ENCODE peak calls at places on chromosome X, in eight cellular contexts. One of them, this sample, is unnamed.

GRCh38 chrX:45208121-45208856 is 7.6 kb upstream of the DIPK2B start:
- DNase-seq in kidney: no peak
- DNase-seq in H1: no peak
- DNase-seq in cardiac fibroblast: peak
- DNase-seq in left lung: no peak
- DNase-seq in heart left ventricle: no peak
- DNase-seq in colonic mucosa: no peak
- DNase-seq in astrocyte: no peak
- DNase-seq in this sample: no peak

GRCh38 chrX:136193771-136194170 is 46.4 kb downstream of the FHL1 start:
- DNase-seq in kidney: no peak
- DNase-seq in left lung: no peak
- DNase-seq in cardiac fibroblast: no peak
- DNase-seq in colonic mucosa: no peak
- DNase-seq in astrocyte: no peak
- DNase-seq in heart left ventricle: no peak
- DNase-seq in H1: no peak
- DNase-seq in this sample: no peak

GRCh38 chrX:8820910-8821527 is 19.8 kb upstream of the FAM9A start:
- DNase-seq in astrocyte: no peak
- DNase-seq in cardiac fibroblast: no peak
- DNase-seq in H1: peak
- DNase-seq in left lung: no peak
- DNase-seq in kidney: no peak
- DNase-seq in heart left ventricle: no peak
- DNase-seq in colonic mucosa: no peak
- DNase-seq in this sample: no peak

GRCh38 chrX:11472381-11472780 is 179.2 kb downstream of the AMELX start:
- DNase-seq in heart left ventricle: no peak
- DNase-seq in colonic mucosa: no peak
- DNase-seq in astrocyte: no peak
- DNase-seq in left lung: no peak
- DNase-seq in kidney: no peak
- DNase-seq in H1: no peak
- DNase-seq in cardiac fibroblast: peak
- DNase-seq in this sample: no peak

GRCh38 chrX:40402771-40403533 is 177.8 kb upstream of the ATP6AP2 start:
- DNase-seq in H1: no peak
- DNase-seq in colonic mucosa: peak
- DNase-seq in heart left ventricle: no peak
- DNase-seq in left lung: no peak
- DNase-seq in kidney: no peak
- DNase-seq in cardiac fibroblast: peak
- DNase-seq in astrocyte: peak
- DNase-seq in this sample: no peak

GRCh38 chrX:38305971-38306370 is 21.3 kb downstream of the RPGR start:
- DNase-seq in H1: no peak
- DNase-seq in colonic mucosa: no peak
- DNase-seq in heart left ventricle: no peak
- DNase-seq in left lung: no peak
- DNase-seq in astrocyte: no peak
- DNase-seq in cardiac fibroblast: peak
- DNase-seq in kidney: no peak
- DNase-seq in this sample: no peak

GRCh38 chrX:12951590-12951965 is 23.3 kb upstream of the TMSB4X start:
- DNase-seq in astrocyte: no peak
- DNase-seq in left lung: no peak
- DNase-seq in colonic mucosa: no peak
- DNase-seq in heart left ventricle: no peak
- DNase-seq in cardiac fibroblast: no peak
- DNase-seq in kidney: no peak
- DNase-seq in H1: no peak
- DNase-seq in this sample: no peak

GRCh38 chrX:75673468-75673867 is 111.6 kb downstream of the MAGEE2 start:
- DNase-seq in cardiac fibroblast: no peak
- DNase-seq in H1: no peak
- DNase-seq in colonic mucosa: no peak
- DNase-seq in astrocyte: no peak
- DNase-seq in heart left ventricle: no peak
- DNase-seq in left lung: peak
- DNase-seq in kidney: no peak
- DNase-seq in this sample: no peak

GRCh38 chrX:9114245-9114644 is 80.3 kb upstream of the FAM9B start:
- DNase-seq in astrocyte: no peak
- DNase-seq in cardiac fibroblast: no peak
- DNase-seq in heart left ventricle: no peak
- DNase-seq in kidney: no peak
- DNase-seq in colonic mucosa: no peak
- DNase-seq in H1: no peak
- DNase-seq in left lung: no peak
- DNase-seq in this sample: no peak

GRCh38 chrX:11401966-11402365 is 108.8 kb downstream of the AMELX start:
- DNase-seq in colonic mucosa: no peak
- DNase-seq in H1: no peak
- DNase-seq in left lung: no peak
- DNase-seq in cardiac fibroblast: peak
- DNase-seq in astrocyte: no peak
- DNase-seq in kidney: no peak
- DNase-seq in heart left ventricle: no peak
- DNase-seq in this sample: no peak

GRCh38 chrX:111568356-111568755 is 56.9 kb downstream of the SERTM2 start:
- DNase-seq in colonic mucosa: no peak
- DNase-seq in astrocyte: no peak
- DNase-seq in left lung: no peak
- DNase-seq in H1: no peak
- DNase-seq in kidney: no peak
- DNase-seq in cardiac fibroblast: peak
- DNase-seq in heart left ventricle: no peak
- DNase-seq in this sample: no peak

GRCh38 chrX:134554291-134554690 is 94.3 kb downstream of the HPRT1 start:
- DNase-seq in H1: no peak
- DNase-seq in colonic mucosa: no peak
- DNase-seq in left lung: no peak
- DNase-seq in kidney: no peak
- DNase-seq in astrocyte: no peak
- DNase-seq in cardiac fibroblast: no peak
- DNase-seq in heart left ventricle: no peak
- DNase-seq in this sample: no peak

GRCh38 chrX:149541521-149542047 is 772 bp downstream of the EOLA1 start:
- DNase-seq in colonic mucosa: no peak
- DNase-seq in H1: no peak
- DNase-seq in cardiac fibroblast: peak
- DNase-seq in kidney: peak
- DNase-seq in heart left ventricle: no peak
- DNase-seq in left lung: no peak
- DNase-seq in astrocyte: no peak
- DNase-seq in this sample: no peak

GRCh38 chrX:34560180-34560579 is 96.9 kb downstream of the TMEM47 start:
- DNase-seq in cardiac fibroblast: no peak
- DNase-seq in left lung: no peak
- DNase-seq in astrocyte: no peak
- DNase-seq in H1: no peak
- DNase-seq in kidney: no peak
- DNase-seq in heart left ventricle: no peak
- DNase-seq in colonic mucosa: no peak
- DNase-seq in this sample: no peak

GRCh38 chrX:4841216-4841745 is 1127.8 kb upstream of the PRKX start:
- DNase-seq in kidney: no peak
- DNase-seq in colonic mucosa: no peak
- DNase-seq in heart left ventricle: no peak
- DNase-seq in left lung: no peak
- DNase-seq in H1: no peak
- DNase-seq in astrocyte: no peak
- DNase-seq in cardiac fibroblast: no peak
- DNase-seq in this sample: no peak

GRCh38 chrX:45801554-45801953 is 600.9 kb upstream of the DIPK2B start:
- DNase-seq in cardiac fibroblast: peak
- DNase-seq in kidney: no peak
- DNase-seq in heart left ventricle: no peak
- DNase-seq in astrocyte: no peak
- DNase-seq in left lung: no peak
- DNase-seq in colonic mucosa: no peak
- DNase-seq in H1: no peak
- DNase-seq in this sample: no peak

GRCh38 chrX:129979207-129979920 is 3.1 kb upstream of the BCORL1 start:
- DNase-seq in H1: no peak
- DNase-seq in kidney: peak
- DNase-seq in cardiac fibroblast: no peak
- DNase-seq in heart left ventricle: no peak
- DNase-seq in astrocyte: no peak
- DNase-seq in colonic mucosa: peak
- DNase-seq in left lung: no peak
- DNase-seq in this sample: no peak
- H3K4me3 ChIP-seq in H1: no peak
- H3K4me3 ChIP-seq in kidney: no peak
- H3K4me3 ChIP-seq in cardiac fibroblast: no peak
- H3K4me3 ChIP-seq in heart left ventricle: no peak
- H3K4me3 ChIP-seq in astrocyte: no peak
- H3K4me3 ChIP-seq in colonic mucosa: no peak
- H3K4me3 ChIP-seq in left lung: peak
- H3K4me3 ChIP-seq in this sample: no peak

DNA sequence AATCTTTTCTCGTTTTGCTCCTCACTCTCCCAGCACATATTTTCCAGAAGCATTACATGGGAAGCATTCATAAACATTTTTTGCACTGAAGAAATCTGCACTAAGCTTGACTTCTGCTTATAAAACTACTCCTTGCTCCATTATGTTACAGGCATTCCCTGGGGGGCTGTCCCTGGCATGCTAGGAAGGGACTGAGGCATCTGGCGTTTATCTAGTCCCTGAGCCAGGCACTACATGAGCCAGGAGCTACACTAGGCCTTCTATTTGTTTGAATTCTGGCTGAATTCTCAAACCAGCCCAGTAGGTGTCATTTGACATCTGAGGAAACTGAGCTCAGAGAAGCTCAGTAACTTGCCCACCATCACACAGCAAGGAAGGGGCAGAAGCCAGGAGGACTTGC is 43.3 kb downstream of the NHSL2 start:
- DNase-seq in H1: no peak
- DNase-seq in heart left ventricle: no peak
- DNase-seq in left lung: no peak
- DNase-seq in kidney: no peak
- DNase-seq in cardiac fibroblast: no peak
- DNase-seq in colonic mucosa: no peak
- DNase-seq in astrocyte: no peak
- DNase-seq in this sample: no peak
- TF ChIP-seq CTCF in H1: no peak
- TF ChIP-seq CTCF in heart left ventricle: no peak
- TF ChIP-seq CTCF in left lung: no peak
- TF ChIP-seq CTCF in kidney: no peak
- TF ChIP-seq CTCF in cardiac fibroblast: no peak
- TF ChIP-seq CTCF in colonic mucosa: no peak
- TF ChIP-seq CTCF in astrocyte: no peak
- TF ChIP-seq CTCF in this sample: no peak

GRCh38 chrX:139692908-139693307 is 15.1 kb downstream of the MCF2 start:
- DNase-seq in heart left ventricle: no peak
- DNase-seq in left lung: no peak
- DNase-seq in H1: no peak
- DNase-seq in cardiac fibroblast: no peak
- DNase-seq in kidney: no peak
- DNase-seq in astrocyte: no peak
- DNase-seq in colonic mucosa: no peak
- DNase-seq in this sample: no peak

GRCh38 chrX:139691843-139692505 is 16.0 kb downstream of the MCF2 start:
- DNase-seq in colonic mucosa: no peak
- DNase-seq in left lung: no peak
- DNase-seq in astrocyte: no peak
- DNase-seq in H1: no peak
- DNase-seq in cardiac fibroblast: peak
- DNase-seq in kidney: peak
- DNase-seq in heart left ventricle: no peak
- DNase-seq in this sample: no peak

GRCh38 chrX:139691493-139691842 is 16.5 kb downstream of the MCF2 start:
- DNase-seq in heart left ventricle: no peak
- DNase-seq in left lung: no peak
- DNase-seq in astrocyte: no peak
- DNase-seq in H1: no peak
- DNase-seq in kidney: no peak
- DNase-seq in cardiac fibroblast: peak
- DNase-seq in colonic mucosa: no peak
- DNase-seq in this sample: no peak

DNA sequence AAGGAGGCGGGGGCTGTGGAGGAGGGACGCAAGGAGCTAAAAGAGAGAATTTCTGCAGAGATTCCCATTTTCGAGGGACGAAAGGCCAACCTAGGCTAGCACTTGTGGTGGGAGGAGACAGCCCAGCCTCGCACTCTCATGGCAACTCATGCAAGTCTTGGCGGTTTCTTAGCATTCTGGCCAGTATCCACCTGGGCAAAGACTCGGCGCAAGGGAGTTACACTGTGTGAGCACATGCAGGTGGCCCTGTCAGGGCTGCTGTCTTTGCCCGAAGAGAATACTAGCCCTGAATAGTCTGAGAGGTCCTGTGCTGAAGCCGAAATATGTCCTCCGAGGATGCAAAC is 15.5 kb downstream of the MCF2 start:
- DNase-seq in cardiac fibroblast: peak
- DNase-seq in left lung: no peak
- DNase-seq in heart left ventricle: no peak
- DNase-seq in kidney: no peak
- DNase-seq in astrocyte: no peak
- DNase-seq in colonic mucosa: no peak
- DNase-seq in H1: no peak
- DNase-seq in this sample: no peak
- H3K4me3 ChIP-seq in cardiac fibroblast: peak
- H3K4me3 ChIP-seq in left lung: peak
- H3K4me3 ChIP-seq in heart left ventricle: peak
- H3K4me3 ChIP-seq in kidney: peak
- H3K4me3 ChIP-seq in astrocyte: no peak
- H3K4me3 ChIP-seq in colonic mucosa: no peak
- H3K4me3 ChIP-seq in H1: peak
- H3K4me3 ChIP-seq in this sample: no peak

DNA sequence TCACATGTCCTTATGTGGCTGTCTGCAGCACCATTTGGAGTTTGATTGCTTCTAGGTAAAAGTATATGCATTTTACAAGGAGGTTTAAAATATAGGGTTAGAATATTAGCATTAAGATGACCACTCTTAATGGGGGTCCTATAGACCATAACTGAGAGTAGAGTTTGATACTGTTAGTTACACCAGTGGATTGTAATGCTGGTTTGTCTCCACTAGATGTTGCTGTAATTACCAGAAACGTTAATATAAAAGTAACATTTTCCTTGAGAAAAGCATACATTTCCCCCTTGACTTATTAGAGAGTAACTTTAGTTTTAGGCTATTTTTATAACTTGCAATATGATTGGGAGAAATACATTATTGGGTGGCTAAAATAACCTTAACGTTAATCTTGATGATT is 93.0 kb downstream of the ZXDA start:
- DNase-seq in kidney: no peak
- DNase-seq in H1: no peak
- DNase-seq in left lung: no peak
- DNase-seq in astrocyte: no peak
- DNase-seq in heart left ventricle: no peak
- DNase-seq in cardiac fibroblast: peak
- DNase-seq in colonic mucosa: no peak
- DNase-seq in this sample: no peak
- TF ChIP-seq CTCF in kidney: peak
- TF ChIP-seq CTCF in H1: no peak
- TF ChIP-seq CTCF in left lung: peak
- TF ChIP-seq CTCF in astrocyte: peak
- TF ChIP-seq CTCF in heart left ventricle: peak
- TF ChIP-seq CTCF in cardiac fibroblast: peak
- TF ChIP-seq CTCF in colonic mucosa: peak
- TF ChIP-seq CTCF in this sample: peak

GRCh38 chrX:83508526-83509245 is 596 bp downstream of the POU3F4 start:
- DNase-seq in kidney: peak
- DNase-seq in colonic mucosa: no peak
- DNase-seq in H1: no peak
- DNase-seq in cardiac fibroblast: no peak
- DNase-seq in left lung: peak
- DNase-seq in astrocyte: no peak
- DNase-seq in heart left ventricle: no peak
- DNase-seq in this sample: no peak
- H3K4me3 ChIP-seq in kidney: no peak
- H3K4me3 ChIP-seq in colonic mucosa: no peak
- H3K4me3 ChIP-seq in H1: peak
- H3K4me3 ChIP-seq in cardiac fibroblast: no peak
- H3K4me3 ChIP-seq in left lung: no peak
- H3K4me3 ChIP-seq in astrocyte: peak
- H3K4me3 ChIP-seq in heart left ventricle: no peak
- H3K4me3 ChIP-seq in this sample: no peak

This sample was measured in LNCaP clone FGC.